ENCODE peak calls at places on chromosomes 4 and X, in five cellular contexts. Q is DND-41; E is CD4-positive, CD25-positive, alpha-beta regulatory T cell; X is cardiac muscle cell; M is uterus. L is an unnamed sample.

GRCh38 chr4:119048446-119048845 is 87.2 kb upstream of the MYOZ2 start:
- DNase-seq in Q (no peak), E (no peak), X (no peak), M (no peak), L (no peak)

GRCh38 chr4:114464873-114465272 is 133.7 kb upstream of the UGT8 start:
- DNase-seq in Q (no peak), E (no peak), M (no peak), X (no peak), L (no peak)

GRCh38 chr4:84899616-84900015 is 66.9 kb downstream of the WDFY3 start:
- DNase-seq in M (no peak), E (no peak), Q (no peak), X (no peak), L (no peak)

GRCh38 chr4:3178351-3178750 is 70.6 kb upstream of the MSANTD1 start:
- DNase-seq in X (no peak), Q (no peak), M (no peak), E (no peak), L (no peak)

GRCh38 chrX:137428251-137428661 is 137.7 kb upstream of the ZIC3 start:
- DNase-seq in M (no peak), X (peak), E (no peak), Q (no peak), L (no peak)

GRCh38 chr4:168781341-168781740 is 228.7 kb downstream of the CBR4 start:
- DNase-seq in Q (no peak), M (no peak), E (no peak), X (no peak), L (no peak)

GRCh38 chrX:119234931-119235555 is 1.0 kb upstream of the PGRMC1 start:
- DNase-seq in E (no peak), Q (no peak), X (peak), M (peak), L (no peak)

GRCh38 chrX:128800138-128800537 is 723.2 kb downstream of the SMARCA1 start:
- DNase-seq in X (no peak), E (no peak), Q (no peak), M (no peak), L (no peak)

GRCh38 chr4:88802585-88803285 is 105.1 kb upstream of the NAP1L5 start:
- DNase-seq in E (no peak), X (no peak), Q (no peak), M (no peak), L (no peak)

GRCh38 chr4:16269742-16270522 is 43.7 kb upstream of the TAPT1 start:
- DNase-seq in E (no peak), M (no peak), Q (no peak), X (peak), L (no peak)

GRCh38 chrX:95056901-95057300 is 1382.9 kb downstream of the FAM133A start:
- DNase-seq in E (no peak), Q (no peak), M (no peak), X (peak), L (no peak)

GRCh38 chr4:47528651-47529050 is 43.6 kb downstream of the ATP10D start:
- DNase-seq in E (no peak), Q (no peak), X (peak), M (no peak), L (no peak)

GRCh38 chr4:7546152-7546808 is 111.5 kb upstream of the PSAPL1 start:
- DNase-seq in X (no peak), M (no peak), Q (no peak), E (no peak), L (no peak)

GRCh38 chr4:16238304-16238703 is 12.0 kb upstream of the TAPT1 start:
- DNase-seq in M (no peak), Q (no peak), E (no peak), X (no peak), L (no peak)

GRCh38 chrX:139759637-139760036 is 51.7 kb upstream of the MCF2 start:
- DNase-seq in M (no peak), E (peak), X (peak), Q (no peak), L (no peak)

GRCh38 chr4:139857021-139857420 is 191.4 kb downstream of the MGST2 start:
- DNase-seq in E (peak), X (no peak), Q (peak), M (no peak), L (no peak)

GRCh38 chr4:55121246-55121645 is 4.1 kb downstream of the KDR start:
- DNase-seq in Q (no peak), X (peak), M (no peak), E (no peak), L (no peak)

GRCh38 chrX:24561121-24561520 is 86.0 kb downstream of the PCYT1B start:
- DNase-seq in M (no peak), Q (no peak), E (peak), X (peak), L (no peak)

GRCh38 chr4:113474017-113474416 is 287.5 kb downstream of the CAMK2D start:
- DNase-seq in E (peak), X (peak), M (no peak), Q (no peak), L (no peak)

GRCh38 chr4:185872747-185873380 is 60.9 kb upstream of the SORBS2 start:
- DNase-seq in X (no peak), E (no peak), Q (no peak), M (no peak), L (no peak)

GRCh38 chr4:107319386-107319785 is 283.3 kb upstream of the DKK2 start:
- DNase-seq in X (no peak), M (no peak), Q (no peak), E (no peak), L (no peak)

GRCh38 chr4:72679666-72680065 is 110.6 kb upstream of the ADAMTS3 start:
- DNase-seq in E (no peak), M (no peak), X (no peak), Q (no peak), L (no peak)

GRCh38 chr4:52728877-52729276 is 22.3 kb downstream of the ERVMER34-1 start:
- DNase-seq in E (no peak), M (no peak), X (no peak), Q (no peak), L (no peak)

GRCh38 chr4:118173956-118174355 is 139.7 kb downstream of the NDST3 start:
- DNase-seq in M (no peak), E (no peak), X (peak), Q (peak), L (no peak)

GRCh38 chrX:102651968-102652744 is 873 bp downstream of the GPRASP1 start:
- DNase-seq in Q (no peak), E (peak), M (peak), X (peak), L (peak)

GRCh38 chrX:28225508-28225907 is 244.3 kb upstream of the DCAF8L1 start:
- DNase-seq in X (no peak), M (no peak), E (no peak), Q (no peak), L (no peak)

GRCh38 chr4:7815981-7816380 is 123.7 kb downstream of the AFAP1 start:
- DNase-seq in M (no peak), X (no peak), Q (no peak), E (no peak), L (no peak)

GRCh38 chrX:153874366-153875125 is 11.4 kb downstream of the L1CAM start:
- DNase-seq in E (no peak), Q (no peak), X (no peak), M (no peak), L (no peak)

GRCh38 chrX:153417637-153418036 is 6.4 kb downstream of the ZFP92 start:
- DNase-seq in Q (no peak), M (no peak), E (no peak), X (no peak), L (no peak)

GRCh38 chr4:94566420-94566819 is 114.7 kb downstream of the PDLIM5 start:
- DNase-seq in E (no peak), M (no peak), X (no peak), Q (no peak), L (no peak)
- H3K27ac ChIP-seq in E (no peak), M (no peak), X (peak), Q (no peak), L (no peak)

GRCh38 chr4:38065181-38065580 is 105.0 kb downstream of the PTTG2 start:
- DNase-seq in X (no peak), E (no peak), Q (no peak), M (no peak), L (no peak)

GRCh38 chr4:38062894-38063168 is 102.6 kb downstream of the PTTG2 start:
- DNase-seq in M (no peak), E (no peak), Q (no peak), X (no peak), L (no peak)

GRCh38 chr4:38062088-38062893 is 102.1 kb downstream of the PTTG2 start:
- DNase-seq in M (peak), X (peak), Q (peak), E (peak), L (peak)

GRCh38 chr4:38058186-38058585 is 98.0 kb downstream of the PTTG2 start:
- DNase-seq in Q (no peak), M (no peak), X (no peak), E (no peak), L (no peak)

GRCh38 chr4:38060829-38061431 is 100.7 kb downstream of the PTTG2 start:
- DNase-seq in X (peak), Q (no peak), E (no peak), M (no peak), L (no peak)
- H3K27ac ChIP-seq in X (peak), Q (no peak), E (no peak), M (peak), L (no peak)

DNA sequence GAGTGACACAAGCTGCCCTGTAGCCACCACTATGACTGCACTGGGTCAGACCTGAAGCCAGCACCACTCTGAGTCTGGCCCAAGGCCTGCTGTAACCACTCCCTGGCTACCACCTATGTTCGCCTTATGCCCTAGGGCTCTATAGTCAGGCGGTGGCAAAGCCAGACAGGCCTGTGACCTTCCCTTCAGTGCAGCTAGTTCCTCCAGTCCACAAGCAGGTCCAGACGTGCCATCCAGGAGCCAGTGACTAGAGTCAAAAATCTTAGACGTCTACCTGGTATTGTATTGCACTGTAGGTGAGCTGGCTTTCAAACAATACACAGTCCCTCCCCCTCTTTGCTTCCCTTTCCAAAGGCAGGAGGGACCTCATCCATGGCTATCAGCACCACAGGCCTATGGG is 54.0 kb upstream of the RNF128 start:
- DNase-seq in M (no peak), E (no peak), Q (no peak), X (no peak), L (no peak)
- H3K27ac ChIP-seq in M (no peak), E (no peak), Q (no peak), X (no peak), L (no peak)

DNA sequence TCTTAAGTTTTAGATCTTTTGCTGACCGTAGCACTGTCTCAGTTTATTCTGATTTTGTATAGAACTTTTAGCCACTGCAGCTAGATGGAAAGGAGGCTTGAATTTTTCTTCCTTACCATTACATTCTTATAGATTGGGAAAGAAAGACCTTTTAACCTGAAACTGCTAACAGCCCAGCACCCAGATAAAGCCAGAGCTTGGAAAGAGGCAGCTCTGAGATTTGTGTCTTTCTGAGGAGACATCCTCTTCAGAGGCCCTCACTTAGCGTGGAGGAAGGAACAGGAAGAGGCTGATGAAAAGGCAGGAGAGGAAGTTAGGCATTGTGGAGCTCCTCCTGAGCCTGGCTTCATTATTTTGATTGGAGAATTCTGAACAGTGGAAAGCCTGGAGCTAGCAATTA is 35.1 kb downstream of the ATG4A start:
- DNase-seq in M (no peak), X (peak), E (no peak), Q (no peak), L (no peak)
- H3K27ac ChIP-seq in M (no peak), X (peak), E (no peak), Q (no peak), L (no peak)

DNA sequence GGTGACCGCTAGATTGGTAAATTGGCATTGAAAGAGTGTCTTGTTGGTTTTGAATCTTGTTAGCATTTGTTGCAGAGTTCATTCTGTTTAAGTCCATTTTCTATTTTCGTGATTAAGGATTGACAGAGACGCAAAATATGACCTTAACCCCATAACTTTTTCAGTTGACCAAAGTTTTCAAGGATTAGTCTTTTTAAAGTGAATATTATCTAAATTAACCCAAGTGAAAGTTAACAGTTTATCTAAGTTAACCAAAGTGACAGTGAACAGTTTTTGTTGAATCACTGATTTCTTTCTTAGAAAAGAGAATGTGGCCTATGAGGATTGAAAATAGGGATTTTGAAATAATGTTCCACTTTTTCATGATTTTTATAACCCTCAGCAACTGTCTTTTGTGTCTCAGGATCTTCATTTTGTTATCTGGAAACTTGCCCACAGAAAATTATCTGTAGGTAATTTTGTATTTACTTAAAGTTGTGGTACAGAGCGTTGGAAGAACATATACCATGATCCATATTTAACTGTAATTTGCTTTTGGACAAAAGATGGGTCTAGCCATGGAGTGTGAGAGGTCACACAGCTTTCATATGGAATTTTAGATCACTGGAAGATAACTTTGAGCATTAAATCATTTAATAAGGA is 3.3 kb downstream of the CPEB2 start:
- DNase-seq in Q (no peak), E (no peak), X (no peak), M (no peak), L (no peak)
- H3K27ac ChIP-seq in Q (no peak), E (peak), X (peak), M (peak), L (peak)